ENCODE peak calls at places on chromosomes 3 and 15, in ten cellular contexts. N is tibial artery, V is right lobe of liver, U is AG04450, J is heart right ventricle, T is cardiac muscle cell, R is ovary, Y is neural progenitor cell, B is upper lobe of left lung, G is endothelial cell of umbilical vein. Q is an unnamed sample. For H3K27me3, the result is how much of the 10 kb centered on the place peaks cover.

GRCh38 chr3:15315003-15315402 is 17.4 kb downstream of the SH3BP5 start:
- DNase-seq in N (peak), V (no peak), U (no peak), J (no peak), T (no peak), R (no peak), Y (no peak), B (no peak), G (no peak), Q (no peak)

GRCh38 chr15:65578904-65579728 is 31.8 kb downstream of the INTS14 start:
- DNase-seq in N (no peak), V (no peak), U (no peak), J (no peak), T (no peak), R (no peak), Y (no peak), B (no peak), G (peak), Q (no peak)

GRCh38 chr3:33577173-33577572 is 137.0 kb upstream of the UBP1 start:
- DNase-seq in N (no peak), V (no peak), U (no peak), J (no peak), T (no peak), R (no peak), Y (no peak), B (no peak), G (no peak), Q (no peak)

GRCh38 chr3:135328036-135328435 is 533.0 kb downstream of the EPHB1 start:
- DNase-seq in N (no peak), V (no peak), U (no peak), J (no peak), T (no peak), R (no peak), Y (no peak), B (no peak), G (no peak), Q (no peak)

GRCh38 chr3:10299175-10299574 is 6.4 kb upstream of the GHRL start:
- DNase-seq in N (no peak), V (no peak), U (no peak), J (no peak), T (no peak), R (no peak), Y (no peak), B (no peak), G (no peak), Q (no peak)

GRCh38 chr3:151171145-151171544 is 31.9 kb downstream of the GPR171 start:
- DNase-seq in N (peak), V (no peak), U (no peak), J (no peak), T (no peak), R (no peak), Y (no peak), B (peak), G (no peak), Q (no peak)

GRCh38 chr3:182255095-182255600 is 538.2 kb upstream of the ATP11B start:
- DNase-seq in N (no peak), V (no peak), U (no peak), J (no peak), T (no peak), R (no peak), Y (no peak), B (no peak), G (no peak), Q (no peak)

GRCh38 chr15:74924525-74924924 is 13.3 kb downstream of the COX5A start:
- DNase-seq in N (no peak), V (no peak), U (no peak), J (no peak), T (no peak), R (no peak), Y (no peak), B (no peak), G (no peak), Q (no peak)

GRCh38 chr15:71364117-71364584 is 248.9 kb downstream of the THSD4 start:
- DNase-seq in N (no peak), V (no peak), U (no peak), J (no peak), T (no peak), R (no peak), Y (no peak), B (no peak), G (no peak), Q (peak)

GRCh38 chr3:152921351-152921750 is 86.4 kb downstream of the P2RY1 start:
- DNase-seq in N (no peak), V (no peak), U (no peak), J (no peak), T (no peak), R (no peak), Y (no peak), B (no peak), G (no peak), Q (no peak)

GRCh38 chr3:169546368-169546767 is 117.1 kb downstream of the MECOM start:
- DNase-seq in N (no peak), V (no peak), U (no peak), J (no peak), T (no peak), R (no peak), Y (no peak), B (peak), G (no peak), Q (no peak)

GRCh38 chr3:33057320-33058298 is 39.3 kb downstream of the GLB1 start:
- DNase-seq in N (no peak), V (no peak), U (no peak), J (no peak), T (no peak), R (no peak), Y (no peak), B (no peak), G (no peak), Q (no peak)

GRCh38 chr15:64845183-64845611 is 3.5 kb downstream of the PLEKHO2 start:
- DNase-seq in N (peak), V (no peak), U (no peak), J (peak), T (no peak), R (peak), Y (peak), B (peak), G (peak), Q (no peak)

GRCh38 chr15:52440414-52440813 is 88.3 kb downstream of the MYO5A start:
- DNase-seq in N (no peak), V (no peak), U (no peak), J (no peak), T (no peak), R (no peak), Y (no peak), B (no peak), G (no peak), Q (peak)

GRCh38 chr15:86644319-86644718 is 564.6 kb downstream of the AGBL1 start:
- DNase-seq in N (no peak), V (no peak), U (no peak), J (no peak), T (no peak), R (no peak), Y (no peak), B (no peak), G (no peak), Q (peak)

GRCh38 chr15:74222231-74222511 is 14.0 kb upstream of the CCDC33 start:
- DNase-seq in N (no peak), V (no peak), U (no peak), J (no peak), T (no peak), R (no peak), Y (no peak), B (no peak), G (no peak), Q (no peak)

GRCh38 chr3:157921271-157921670 is 184.9 kb downstream of the SHOX2 start:
- DNase-seq in N (no peak), V (no peak), U (no peak), J (no peak), T (no peak), R (no peak), Y (no peak), B (no peak), G (no peak), Q (no peak)

GRCh38 chr3:123389338-123389910 is 59.5 kb downstream of the ADCY5 start:
- DNase-seq in N (no peak), V (no peak), U (no peak), J (no peak), T (no peak), R (no peak), Y (no peak), B (no peak), G (no peak), Q (no peak)

GRCh38 chr3:11386413-11387155 is 114.4 kb downstream of the ATG7 start:
- DNase-seq in N (no peak), V (no peak), U (no peak), J (no peak), T (no peak), R (no peak), Y (no peak), B (no peak), G (peak), Q (no peak)

GRCh38 chr3:187852842-187853727 is 107.8 kb upstream of the BCL6 start:
- DNase-seq in N (no peak), V (no peak), U (no peak), J (no peak), T (no peak), R (no peak), Y (no peak), B (no peak), G (no peak), Q (peak)

GRCh38 chr15:99454941-99455795 is 110.6 kb upstream of the MEF2A start:
- DNase-seq in N (peak), V (peak), U (peak), J (peak), T (peak), R (peak), Y (no peak), B (peak), G (peak), Q (peak)

GRCh38 chr15:79853492-79854328 is 43.1 kb downstream of the MTHFS start:
- DNase-seq in N (peak), V (no peak), U (peak), J (peak), T (peak), R (peak), Y (peak), B (peak), G (peak), Q (peak)

GRCh38 chr3:141773676-141774075 is 10.5 kb downstream of the GRK7 start:
- DNase-seq in N (no peak), V (no peak), U (no peak), J (no peak), T (no peak), R (no peak), Y (no peak), B (no peak), G (no peak), Q (no peak)

GRCh38 chr3:51814034-51814433 is 35.0 kb upstream of the IQCF6 start:
- DNase-seq in N (no peak), V (no peak), U (no peak), J (no peak), T (no peak), R (no peak), Y (no peak), B (no peak), G (no peak), Q (no peak)
- H3K27me3 ChIP-seq in N (under half), V (under half), U (under half), J (under half), T (under half), R (under half), Y (under half), B (under half), G (under half), Q (under half)

GRCh38 chr3:101876142-101876541 is 26.8 kb downstream of the NFKBIZ start:
- DNase-seq in N (no peak), V (no peak), U (no peak), J (no peak), T (no peak), R (no peak), Y (no peak), B (no peak), G (no peak), Q (no peak)
- TF ChIP-seq CTCF in N (no peak), V (no peak), U (no peak), J (no peak), T (no peak), R (no peak), Y (no peak), B (no peak), G (no peak), Q (no peak)

DNA sequence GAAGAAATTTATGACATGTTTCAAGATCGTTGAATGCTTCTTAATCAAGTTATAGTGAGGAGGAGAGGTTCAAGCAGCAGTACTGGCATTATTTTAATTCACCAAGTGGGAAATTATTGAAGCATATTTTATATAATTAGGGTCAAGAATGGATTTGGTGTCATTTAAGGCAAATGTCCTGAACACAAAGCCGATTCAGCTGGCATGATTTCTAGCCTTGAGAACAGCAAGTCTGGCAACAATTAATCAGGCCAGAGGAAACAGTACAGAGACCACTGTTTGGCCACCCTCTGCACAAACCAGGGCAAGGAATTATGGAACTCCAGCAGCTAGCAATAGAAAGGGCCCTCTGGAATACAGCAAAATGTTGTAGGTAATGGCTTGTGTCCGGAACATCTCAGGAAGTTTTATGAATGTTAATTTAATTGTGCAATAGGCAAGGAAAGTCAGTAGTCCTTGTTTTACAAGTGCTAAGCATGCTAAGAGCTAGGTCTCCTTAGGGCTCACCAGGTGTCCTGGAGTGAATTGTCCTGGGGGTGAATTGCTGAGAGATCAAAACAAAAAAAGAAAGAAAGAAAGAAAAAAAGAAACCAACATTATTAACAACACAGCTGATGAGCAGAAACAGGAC is 38.7 kb upstream of the SNRK start:
- DNase-seq in N (no peak), V (no peak), U (no peak), J (no peak), T (no peak), R (no peak), Y (no peak), B (no peak), G (peak), Q (no peak)
- H3K27me3 ChIP-seq in N (under half), V (under half), U (under half), J (under half), T (under half), R (under half), Y (under half), B (under half), G (under half), Q (under half)

DNA sequence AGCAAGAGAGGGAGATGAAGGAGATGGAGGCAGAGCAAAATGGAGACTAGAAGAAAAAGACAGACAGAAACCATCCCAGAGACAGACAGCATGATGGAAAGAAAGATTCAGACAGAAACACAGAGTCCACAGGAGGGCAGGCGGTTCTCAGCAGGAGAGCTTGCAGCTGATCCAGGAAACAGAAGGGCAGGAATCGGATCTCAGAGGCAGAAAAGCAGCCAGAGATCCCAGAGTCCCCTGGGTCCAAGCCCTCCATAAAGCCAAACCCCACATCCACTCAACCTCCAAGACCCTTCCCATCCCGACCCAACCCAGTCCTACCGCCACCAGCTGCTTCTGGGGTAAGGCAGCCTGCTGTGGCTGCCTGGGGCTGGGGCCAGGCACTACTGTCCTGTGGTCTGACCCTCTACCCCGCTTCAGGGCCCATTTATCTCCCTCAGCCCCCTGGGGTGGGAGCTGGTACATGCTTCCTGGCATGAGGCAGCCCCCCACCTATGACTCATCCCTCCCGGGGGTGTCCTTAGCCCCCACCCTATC is at the start of gene UCN2:
- DNase-seq in N (no peak), V (no peak), U (no peak), J (no peak), T (no peak), R (no peak), Y (no peak), B (no peak), G (no peak), Q (no peak)
- TF ChIP-seq CTCF in N (no peak), V (no peak), U (no peak), J (no peak), T (peak), R (no peak), Y (no peak), B (no peak), G (no peak), Q (no peak)

Q was measured in bronchial epithelial cell.